ENCODE peak calls at places on chromosomes 11 and 22, in four cellular contexts. B is B cell, I is IMR-90, T is esophagus squamous epithelium. X is an unnamed sample.

GRCh38 chr11:119318240-119319135 is 1.6 kb upstream of the MCAM start:
- DNase-seq in B (no peak), I (peak), T (no peak), X (peak)

GRCh38 chr22:42885446-42885845 is 28.4 kb upstream of the ARFGAP3 start:
- DNase-seq in B (no peak), I (no peak), T (no peak), X (no peak)

GRCh38 chr11:128884703-128885338 is 6.3 kb upstream of the KCNJ5 start:
- DNase-seq in B (peak), I (peak), T (no peak), X (peak)

GRCh38 chr22:25563757-25564319 is 637 bp upstream of the GRK3 start:
- DNase-seq in B (peak), I (peak), T (no peak), X (no peak)

GRCh38 chr11:79413258-79413657 is 27.6 kb downstream of the TENM4 start:
- DNase-seq in B (no peak), I (peak), T (no peak), X (peak)

GRCh38 chr11:34855021-34855753 is 61.0 kb downstream of the APIP start:
- DNase-seq in B (no peak), I (no peak), T (no peak), X (peak)

GRCh38 chr11:120649316-120649715 is 137.8 kb downstream of the GRIK4 start:
- DNase-seq in B (no peak), I (no peak), T (no peak), X (no peak)

GRCh38 chr11:67374571-67375276 is 1.3 kb upstream of the CLCF1 start:
- DNase-seq in B (no peak), I (no peak), T (no peak), X (no peak)

GRCh38 chr11:105168457-105168856 is 28.9 kb upstream of the CARD18 start:
- DNase-seq in B (no peak), I (peak), T (no peak), X (peak)

GRCh38 chr11:121551463-121551862 is 98.7 kb upstream of the SORL1-AS1 start:
- DNase-seq in B (no peak), I (no peak), T (no peak), X (no peak)

GRCh38 chr11:69152748-69153446 is 2.8 kb upstream of the SMIM38 start:
- DNase-seq in B (no peak), I (no peak), T (no peak), X (no peak)

GRCh38 chr22:29268511-29269229 is 602 bp downstream of the EWSR1 start:
- DNase-seq in B (no peak), I (peak), T (no peak), X (peak)

GRCh38 chr11:122758974-122759373 is 79.3 kb upstream of the CRTAM start:
- DNase-seq in B (no peak), I (peak), T (no peak), X (peak)

GRCh38 chr11:119773016-119773415 is 44.0 kb upstream of the NECTIN1 start:
- DNase-seq in B (no peak), I (no peak), T (no peak), X (no peak)

GRCh38 chr11:84865791-84866535 is 761.2 kb downstream of the DLG2 start:
- DNase-seq in B (no peak), I (no peak), T (no peak), X (no peak)

GRCh38 chr22:45036154-45036553 is 26.3 kb upstream of the PHF21B start:
- DNase-seq in B (no peak), I (peak), T (no peak), X (peak)

GRCh38 chr11:62811659-62812058 is 6.4 kb upstream of the NXF1 start:
- DNase-seq in B (no peak), I (no peak), T (no peak), X (no peak)

GRCh38 chr11:111427471-111427912 is 48.4 kb upstream of the POU2AF1 start:
- DNase-seq in B (no peak), I (no peak), T (no peak), X (no peak)

GRCh38 chr11:41499429-41499828 is 40.0 kb upstream of the LRRC4C start:
- DNase-seq in B (no peak), I (no peak), T (no peak), X (no peak)

GRCh38 chr11:20551096-20551495 is 48.3 kb upstream of the SLC6A5 start:
- DNase-seq in B (no peak), I (no peak), T (no peak), X (no peak)

GRCh38 chr11:103529217-103529684 is 420.0 kb downstream of the DYNC2H1 start:
- DNase-seq in B (no peak), I (peak), T (no peak), X (peak)

GRCh38 chr22:44422742-44423370 is 75.2 kb downstream of the RTL6 start:
- DNase-seq in B (no peak), I (no peak), T (no peak), X (no peak)

GRCh38 chr22:42353883-42354727 is 78.1 kb downstream of the NFAM1 start:
- DNase-seq in B (no peak), I (peak), T (no peak), X (no peak)

GRCh38 chr22:48459259-48459658 is 1368.4 kb downstream of the BRD1 start:
- DNase-seq in B (no peak), I (no peak), T (no peak), X (no peak)

GRCh38 chr11:13207270-13207664 is 70.3 kb upstream of the BMAL1 start:
- DNase-seq in B (no peak), I (no peak), T (no peak), X (no peak)
- TF ChIP-seq CTCF in B (no peak), I (no peak), T (no peak), X (peak)

GRCh38 chr22:23192558-23192957 is 12.2 kb downstream of the BCR start:
- DNase-seq in B (no peak), I (no peak), T (no peak), X (no peak)
- TF ChIP-seq CTCF in B (no peak), I (no peak), T (no peak), X (no peak)

GRCh38 chr11:99687320-99687719 is 666.6 kb downstream of the CNTN5 start:
- DNase-seq in B (no peak), I (no peak), T (no peak), X (peak)
- TF ChIP-seq CTCF in B (no peak), I (peak), T (no peak), X (no peak)

GRCh38 chr11:135033545-135033944 is 621.5 kb upstream of the B3GAT1 start:
- DNase-seq in B (no peak), I (no peak), T (no peak), X (no peak)
- TF ChIP-seq CTCF in B (no peak), I (no peak), T (no peak), X (no peak)

DNA sequence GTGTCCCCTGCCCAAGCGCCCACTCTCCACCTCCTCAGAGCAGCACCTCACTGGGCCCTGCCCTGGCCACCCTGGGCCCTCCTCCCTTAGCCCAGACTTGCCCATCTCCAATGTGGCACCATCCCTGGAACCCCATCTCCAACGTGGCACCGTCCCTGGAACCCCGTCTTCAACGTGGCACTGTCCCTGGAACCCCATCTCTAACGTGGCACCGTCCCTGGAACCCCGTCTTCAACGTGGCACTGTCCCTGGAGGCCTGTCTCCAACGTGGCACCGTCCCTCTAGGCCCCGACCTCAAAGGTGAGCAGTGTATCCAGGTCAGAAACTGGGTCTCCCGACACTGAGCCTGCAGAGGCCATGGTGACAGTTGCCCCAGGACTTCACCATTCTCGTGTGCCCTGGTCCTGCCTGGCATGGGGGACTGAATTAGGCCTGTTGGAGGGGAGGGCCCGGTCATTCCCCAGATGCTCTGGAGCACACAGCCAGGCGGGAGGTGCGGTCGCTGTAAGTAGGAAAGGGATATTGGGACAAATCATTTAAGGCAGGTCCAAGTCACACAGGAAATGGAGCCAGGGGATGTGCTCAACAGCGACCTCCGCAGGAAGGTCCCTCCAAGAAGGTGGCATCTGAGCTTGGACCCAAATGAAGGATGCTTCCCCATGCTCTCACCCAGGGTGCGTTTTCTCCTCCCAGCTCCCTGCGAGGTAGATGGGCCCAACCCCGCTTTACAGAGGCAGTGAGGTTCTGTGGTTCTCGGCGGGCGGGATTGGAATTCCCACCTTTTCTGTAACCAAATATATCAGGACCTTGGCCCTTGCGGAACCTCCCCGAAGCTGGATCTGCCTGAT is 2.4 kb upstream of the CTSD start:
- DNase-seq in B (no peak), I (no peak), T (no peak), X (no peak)
- TF ChIP-seq CTCF in B (no peak), I (peak), T (no peak), X (no peak)

X was measured in fibroblast of pulmonary artery.